ENCODE peak calls at places on chromosomes 6 and 20, in seven cellular contexts. A, G, X, H, Q, W and D are unnamed samples.

GRCh38 chr20:51164732-51165530 is 142.0 kb upstream of the KCNG1 start:
- DNase-seq in X (no peak), W (no peak), H (no peak), G (no peak), A (no peak), Q (no peak), D (no peak)

GRCh38 chr6:28719275-28719940 is 193.7 kb downstream of the GPX5 start:
- DNase-seq in H (no peak), A (no peak), G (no peak), W (no peak), X (no peak), Q (no peak), D (peak)

GRCh38 chr6:2215342-2215741 is 30.1 kb downstream of the GMDS start:
- DNase-seq in Q (no peak), X (no peak), A (no peak), W (no peak), G (no peak), H (no peak), D (no peak)

GRCh38 chr6:169097336-169098052 is 156.2 kb downstream of the THBS2 start:
- DNase-seq in G (no peak), W (no peak), H (peak), Q (no peak), A (no peak), X (peak), D (no peak)

GRCh38 chr20:61314326-61315010 is 62.4 kb downstream of the CDH4 start:
- DNase-seq in X (no peak), A (no peak), Q (no peak), W (no peak), G (no peak), H (no peak), D (no peak)

GRCh38 chr6:104633125-104633524 is 226.6 kb downstream of the HACE1 start:
- DNase-seq in X (no peak), W (no peak), H (no peak), G (no peak), Q (no peak), A (no peak), D (no peak)

GRCh38 chr20:45257161-45257560 is 2.8 kb upstream of the SLPI start:
- DNase-seq in W (no peak), A (no peak), Q (no peak), X (no peak), H (no peak), G (no peak), D (no peak)

GRCh38 chr20:57167971-57168693 is 98.3 kb downstream of the BMP7 start:
- DNase-seq in W (no peak), H (no peak), X (no peak), Q (no peak), G (no peak), A (no peak), D (no peak)

GRCh38 chr6:156991971-156992370 is 214.8 kb downstream of the ARID1B start:
- DNase-seq in A (no peak), H (no peak), G (no peak), X (no peak), Q (no peak), W (no peak), D (no peak)

GRCh38 chr6:157253699-157254098 is 69.6 kb downstream of the TMEM242 start:
- DNase-seq in X (no peak), H (no peak), W (peak), A (no peak), Q (no peak), G (no peak), D (no peak)

GRCh38 chr20:1533059-1533458 is 24.4 kb downstream of the SIRPD start:
- DNase-seq in X (peak), W (no peak), H (no peak), A (no peak), G (no peak), Q (no peak), D (no peak)

GRCh38 chr20:24747881-24748595 is 201.0 kb upstream of the CST7 start:
- DNase-seq in W (no peak), H (no peak), X (no peak), G (no peak), A (no peak), Q (no peak), D (no peak)

GRCh38 chr20:47489448-47489872 is 12.2 kb upstream of the NCOA3 start:
- DNase-seq in X (no peak), A (no peak), W (no peak), H (no peak), G (no peak), Q (no peak), D (peak)

GRCh38 chr20:15482525-15482924 is 1090.7 kb downstream of the KIF16B start:
- DNase-seq in G (no peak), W (no peak), H (no peak), A (no peak), Q (no peak), X (no peak), D (no peak)

GRCh38 chr6:53922571-53922981 is 127.8 kb downstream of the LRRC1 start:
- DNase-seq in X (no peak), Q (no peak), W (no peak), G (no peak), A (no peak), H (no peak), D (no peak)

GRCh38 chr6:83536034-83536646 is 23.8 kb downstream of the PRSS35 start:
- DNase-seq in Q (no peak), H (peak), G (peak), A (peak), W (no peak), X (peak), D (peak)

GRCh38 chr20:63891061-63892002 is 3.6 kb upstream of the DNAJC5 start:
- DNase-seq in Q (peak), G (no peak), H (no peak), W (no peak), A (no peak), X (peak), D (no peak)
- TF ChIP-seq CTCF in Q (no peak), G (no peak), H (no peak), W (no peak), A (no peak), X (no peak), D (no peak)

GRCh38 chr6:158865769-158866168 is 46.6 kb upstream of the EZR start:
- DNase-seq in Q (no peak), G (no peak), W (no peak), H (no peak), A (no peak), X (no peak), D (no peak)
- H3K4me3 ChIP-seq in Q (no peak), G (no peak), W (no peak), H (no peak), A (no peak), X (no peak), D (no peak)

DNA sequence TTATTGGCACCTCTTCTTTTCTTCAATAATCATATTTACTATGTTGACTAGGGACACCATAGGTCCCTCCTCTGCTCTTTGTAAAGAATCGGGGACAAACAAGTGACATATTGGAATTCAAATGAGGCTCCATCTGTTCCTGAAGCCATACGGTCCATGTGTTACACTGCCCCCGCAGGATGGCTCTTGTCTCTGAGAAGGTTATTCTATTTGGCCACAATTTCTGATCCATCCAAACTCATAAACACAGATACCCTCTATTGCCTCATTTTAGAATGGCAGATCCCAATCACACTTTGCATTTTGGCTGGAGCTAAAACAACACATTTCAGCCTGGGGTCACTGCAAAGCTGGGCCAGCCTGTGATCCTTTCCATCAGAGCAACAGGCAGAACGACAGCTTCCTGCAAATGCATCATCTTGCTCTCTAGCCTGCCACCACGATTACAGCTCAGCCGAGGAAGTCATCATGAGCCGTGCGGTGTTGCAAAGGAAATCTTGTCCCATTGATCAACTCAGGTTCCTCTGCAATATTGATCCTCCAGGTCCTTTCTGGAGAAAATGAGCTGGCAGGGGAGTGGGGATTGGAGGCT is 73.2 kb downstream of the AGPAT4 start:
- DNase-seq in H (no peak), Q (peak), G (no peak), W (no peak), A (no peak), X (peak), D (no peak)
- TF ChIP-seq CTCF in H (no peak), Q (peak), G (peak), W (no peak), A (no peak), X (peak), D (no peak)

GRCh38 chr6:121522771-121523386 is 87.4 kb downstream of the GJA1 start:
- DNase-seq in G (no peak), W (no peak), A (no peak), X (no peak), H (no peak), Q (no peak), D (no peak)

GRCh38 chr6:121523628-121524027 is 88.2 kb downstream of the GJA1 start:
- DNase-seq in Q (no peak), W (no peak), X (no peak), H (no peak), A (no peak), G (no peak), D (no peak)

GRCh38 chr6:121521164-121521555 is 85.7 kb downstream of the GJA1 start:
- DNase-seq in W (no peak), A (no peak), Q (no peak), H (no peak), X (no peak), G (no peak), D (no peak)

GRCh38 chr6:121520337-121521163 is 85.1 kb downstream of the GJA1 start:
- DNase-seq in W (no peak), H (no peak), X (no peak), G (no peak), Q (no peak), A (no peak), D (no peak)

DNA sequence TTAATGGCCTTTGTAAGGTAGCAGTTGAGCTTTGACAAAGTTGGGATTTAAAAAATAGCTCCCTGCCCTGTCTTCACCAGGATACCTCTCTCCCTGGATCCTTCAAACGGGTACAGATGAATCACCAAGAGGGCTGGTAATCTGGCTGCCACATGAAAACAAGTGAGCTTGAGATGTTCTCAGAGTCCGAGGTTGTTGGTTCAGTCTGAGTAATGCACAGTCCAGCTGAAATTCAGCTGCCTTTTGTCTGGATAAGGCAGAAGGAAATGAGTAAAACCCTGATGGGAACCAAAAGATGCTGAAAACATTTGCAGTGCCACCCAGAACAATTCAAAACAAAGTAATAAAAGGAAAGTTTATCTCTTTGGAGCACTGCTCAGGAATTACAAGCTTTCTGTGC is 86.8 kb downstream of the GJA1 start:
- DNase-seq in G (no peak), H (no peak), A (no peak), Q (no peak), X (no peak), W (no peak), D (no peak)
- H3K4me3 ChIP-seq in G (no peak), H (no peak), A (no peak), Q (no peak), X (no peak), W (no peak), D (no peak)

DNA sequence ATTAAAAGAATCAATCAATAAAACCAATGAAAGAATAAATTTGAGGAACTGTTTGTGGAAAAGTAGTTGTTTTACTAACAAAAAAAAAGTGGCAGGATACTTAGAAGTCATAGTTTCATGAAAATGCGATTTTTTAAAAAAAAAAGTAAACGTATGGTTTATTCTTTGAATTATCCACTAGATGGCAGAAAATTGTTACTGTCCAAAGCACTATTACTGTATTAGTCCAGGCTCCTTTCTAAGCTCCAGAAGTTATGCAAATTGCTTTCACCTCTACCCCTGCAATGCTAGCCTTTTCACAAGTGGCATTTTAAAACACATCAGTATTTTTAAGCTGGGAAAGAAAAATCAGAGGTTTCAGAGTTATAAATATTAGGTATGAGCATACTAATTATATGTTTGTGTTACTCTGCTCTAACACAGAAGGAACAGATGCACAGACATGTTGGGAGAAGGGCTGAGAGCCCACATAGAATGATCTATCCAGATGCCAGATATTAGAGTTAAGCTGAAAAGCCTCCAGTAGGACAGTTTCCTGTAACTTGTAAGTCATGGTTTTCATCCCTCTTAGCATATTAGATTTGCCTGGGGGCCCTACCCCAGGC is 63.9 kb downstream of the FHL5 start:
- DNase-seq in H (no peak), A (peak), W (no peak), X (peak), Q (no peak), G (peak), D (peak)
- TF ChIP-seq CTCF in H (peak), A (no peak), W (no peak), X (no peak), Q (peak), G (peak), D (peak)

GRCh38 chr6:16212276-16212675 is 26.1 kb upstream of the GMPR start:
- DNase-seq in H (no peak), Q (no peak), W (no peak), X (no peak), G (no peak), A (no peak), D (no peak)

GRCh38 chr6:16217156-16217721 is 21.1 kb upstream of the GMPR start:
- DNase-seq in H (no peak), X (no peak), A (no peak), Q (no peak), G (no peak), W (peak), D (no peak)

DNA sequence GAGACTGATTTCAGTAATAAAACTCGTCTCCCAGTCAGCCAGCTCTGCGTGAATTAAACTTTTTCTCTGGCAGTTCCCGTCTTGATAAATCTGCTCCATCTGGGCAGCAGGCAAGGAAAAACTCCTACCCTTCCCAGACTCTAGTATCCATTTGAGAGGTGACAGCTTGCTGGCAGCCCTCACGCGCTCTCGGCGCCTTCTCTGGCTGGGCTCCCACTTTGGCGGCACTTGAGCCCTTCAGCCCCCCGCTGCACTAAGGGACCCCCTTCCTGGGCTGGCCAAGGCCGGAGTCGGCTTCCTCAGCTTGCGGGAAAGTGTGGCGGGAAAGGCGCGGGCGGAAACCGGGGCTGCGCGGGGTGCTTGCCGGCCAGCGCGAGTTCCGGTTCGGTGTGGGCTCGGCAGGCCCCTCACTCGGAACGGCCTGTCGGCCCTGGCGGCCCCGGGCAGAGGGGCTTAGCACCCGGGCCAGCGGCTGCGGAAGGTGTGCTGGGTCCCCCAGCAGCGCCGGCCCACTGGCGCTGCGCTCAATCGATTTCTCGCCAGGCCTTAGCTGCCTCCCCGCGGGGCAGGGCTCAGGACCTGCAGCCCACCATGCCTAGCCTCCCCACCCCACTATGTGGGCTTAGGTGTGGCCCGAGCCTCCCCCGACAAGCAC is 21.8 kb upstream of the GMPR start:
- DNase-seq in W (no peak), Q (no peak), G (no peak), X (no peak), H (no peak), A (no peak), D (no peak)
- H3K4me3 ChIP-seq in W (peak), Q (peak), G (no peak), X (no peak), H (peak), A (no peak), D (no peak)

GRCh38 chr20:43532416-43533055 is 25.0 kb downstream of the L3MBTL1 start:
- DNase-seq in Q (no peak), H (no peak), G (no peak), A (no peak), X (no peak), W (no peak), D (no peak)
- TF ChIP-seq CTCF in Q (no peak), H (no peak), G (no peak), A (no peak), X (no peak), W (no peak), D (no peak)

GRCh38 chr6:159131709-159132108 is 37.5 kb upstream of the FNDC1 start:
- DNase-seq in X (no peak), H (no peak), Q (no peak), A (no peak), G (no peak), W (no peak), D (no peak)

GRCh38 chr6:159130846-159131245 is 38.4 kb upstream of the FNDC1 start:
- DNase-seq in G (no peak), Q (no peak), W (no peak), X (no peak), A (no peak), H (no peak), D (no peak)

GRCh38 chr6:159137715-159138114 is 31.5 kb upstream of the FNDC1 start:
- DNase-seq in W (no peak), Q (no peak), A (no peak), G (no peak), H (no peak), X (no peak), D (no peak)

GRCh38 chr6:159132664-159133063 is 36.5 kb upstream of the FNDC1 start:
- DNase-seq in Q (no peak), W (no peak), G (no peak), A (no peak), H (no peak), X (no peak), D (no peak)

GRCh38 chr6:159134701-159135364 is 34.4 kb upstream of the FNDC1 start:
- DNase-seq in W (peak), G (peak), Q (peak), X (peak), H (peak), A (peak), D (peak)
- H3K4me3 ChIP-seq in W (no peak), G (no peak), Q (no peak), X (no peak), H (no peak), A (no peak), D (no peak)

DNA sequence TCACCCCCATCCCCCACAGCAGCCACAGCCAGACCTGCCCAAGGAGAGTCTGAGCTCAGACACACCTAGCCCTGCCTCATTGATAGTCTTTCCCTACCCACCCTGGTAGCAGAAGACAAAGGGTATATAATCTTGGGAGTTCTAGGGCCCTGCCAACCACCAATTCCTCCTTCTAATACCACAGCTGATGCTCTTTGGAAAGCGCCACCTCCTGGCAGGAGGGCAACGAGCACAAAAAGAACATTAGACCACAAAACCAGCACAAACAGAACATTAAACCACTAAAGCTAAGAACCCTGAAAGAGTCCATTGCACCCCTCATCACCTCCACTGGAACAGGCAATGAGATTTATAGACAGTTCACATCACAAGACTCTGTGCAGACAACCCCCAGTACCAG is 195.8 kb upstream of the FUT9 start:
- DNase-seq in Q (no peak), G (no peak), A (no peak), X (peak), W (no peak), H (no peak), D (no peak)
- TF ChIP-seq CTCF in Q (no peak), G (no peak), A (peak), X (peak), W (no peak), H (no peak), D (peak)